ENCODE peak calls at places on chromosomes 7 and 10, in nine cellular contexts. Z is neuronal stem cell; I is NCI-H1694; X is activated naive CD4-positive, alpha-beta T cell treated with anti-CD3 and anti-CD28 coated beads, Interleukin-2, amount 50 U/mL, for 72 hours; W is cardiac septum; R is GM12865; F is activated naive CD8-positive, alpha-beta T cell treated with anti-CD3 and anti-CD28 coated beads for 36 hours; U is activated T-cell treated with anti-CD3 and anti-CD28 coated beads for 1 hour; Q is mucosa of gallbladder. B is an unnamed sample.

GRCh38 chr7:36280840-36281812 is 108.5 kb upstream of the ANLN start:
- DNase-seq in Z (no peak), I (peak; percentile 33), X (no peak), W (peak; percentile 89), R (peak; percentile 71), F (no peak), U (no peak), Q (peak; percentile 88), B (peak; percentile 76)

GRCh38 chr10:94760586-94761178 is 1.8 kb upstream of the CYP2C19 start:
- DNase-seq in Z (no peak), I (no peak), X (no peak), W (no peak), R (no peak), F (no peak), U (no peak), Q (no peak), B (no peak)

GRCh38 chr10:3452234-3452633 is 279.7 kb upstream of the PITRM1 start:
- DNase-seq in Z (no peak), I (no peak), X (no peak), W (no peak), R (peak; percentile 31), F (no peak), U (no peak), Q (no peak), B (no peak)

GRCh38 chr7:87218941-87219544 is 489 bp downstream of the TMEM243 start:
- DNase-seq in Z (peak; percentile 14), I (no peak), X (peak; percentile 63), W (peak; percentile 78), R (peak; percentile 83), F (peak; percentile 38), U (peak; percentile 15), Q (peak; percentile 47), B (peak; percentile 32)

GRCh38 chr10:60032723-60033122 is 126.4 kb upstream of the CCDC6 start:
- DNase-seq in Z (peak; percentile 6), I (peak; percentile 66), X (no peak), W (no peak), R (peak; percentile 75), F (peak; percentile 23), U (no peak), Q (peak; percentile 41), B (no peak)

GRCh38 chr10:48456361-48456804 is 148.5 kb downstream of the ARHGAP22 start:
- DNase-seq in Z (no peak), I (no peak), X (peak; percentile 34), W (peak; percentile 82), R (no peak), F (no peak), U (no peak), Q (peak; percentile 52), B (no peak)

GRCh38 chr7:98186452-98187137 is 24.6 kb upstream of the BHLHA15 start:
- DNase-seq in Z (no peak), I (no peak), X (no peak), W (no peak), R (no peak), F (no peak), U (no peak), Q (no peak), B (no peak)

GRCh38 chr7:116227678-116228239 is 17.4 kb downstream of the TES start:
- DNase-seq in Z (no peak), I (no peak), X (no peak), W (no peak), R (no peak), F (no peak), U (no peak), Q (no peak), B (no peak)

GRCh38 chr7:147052818-147053217 is 936.2 kb downstream of the CNTNAP2 start:
- DNase-seq in Z (no peak), I (no peak), X (no peak), W (no peak), R (no peak), F (no peak), U (no peak), Q (no peak), B (no peak)

GRCh38 chr10:70626056-70626455 is 23.5 kb upstream of the PRF1 start:
- DNase-seq in Z (no peak), I (no peak), X (no peak), W (no peak), R (no peak), F (no peak), U (no peak), Q (no peak), B (no peak)

GRCh38 chr7:149448961-149449360 is 11.9 kb downstream of the ZNF777 start:
- DNase-seq in Z (no peak), I (no peak), X (no peak), W (no peak), R (no peak), F (no peak), U (no peak), Q (no peak), B (no peak)

GRCh38 chr7:155426543-155427410 is 31.2 kb upstream of the EN2 start:
- DNase-seq in Z (no peak), I (no peak), X (no peak), W (no peak), R (no peak), F (no peak), U (no peak), Q (no peak), B (no peak)

GRCh38 chr7:24722386-24723177 is 34.7 kb downstream of the GSDME start:
- DNase-seq in Z (peak; percentile 29), I (peak; percentile 74), X (no peak), W (peak; percentile 75), R (no peak), F (no peak), U (no peak), Q (peak; percentile 40), B (peak; percentile 12)

GRCh38 chr7:112185005-112185834 is 21.0 kb downstream of the DOCK4 start:
- DNase-seq in Z (no peak), I (no peak), X (no peak), W (no peak), R (no peak), F (no peak), U (no peak), Q (no peak), B (no peak)

GRCh38 chr7:101162551-101163280 is 2.7 kb downstream of the VGF start:
- DNase-seq in Z (no peak), I (no peak), X (no peak), W (no peak), R (peak; percentile 79), F (peak; percentile 44), U (no peak), Q (no peak), B (peak; percentile 26)

GRCh38 chr10:31059323-31059722 is 27.7 kb upstream of the ZNF438 start:
- DNase-seq in Z (no peak), I (no peak), X (no peak), W (no peak), R (no peak), F (no peak), U (no peak), Q (no peak), B (no peak)

GRCh38 chr10:70255329-70256299 is 22.4 kb upstream of the PPA1 start:
- DNase-seq in Z (no peak), I (no peak), X (no peak), W (no peak), R (no peak), F (peak; percentile 19), U (peak; percentile 5), Q (no peak), B (no peak)

GRCh38 chr7:34453150-34453549 is 204.9 kb upstream of the NPSR1 start:
- DNase-seq in Z (no peak), I (no peak), X (no peak), W (no peak), R (no peak), F (no peak), U (no peak), Q (no peak), B (no peak)

GRCh38 chr10:31036209-31036608 is 4.5 kb upstream of the ZNF438 start:
- DNase-seq in Z (no peak), I (no peak), X (no peak), W (no peak), R (no peak), F (no peak), U (no peak), Q (no peak), B (no peak)

GRCh38 chr7:13197501-13197900 is 510.1 kb downstream of the ARL4A start:
- DNase-seq in Z (no peak), I (no peak), X (no peak), W (no peak), R (no peak), F (no peak), U (no peak), Q (no peak), B (no peak)

GRCh38 chr10:6920072-6921019 is 340.3 kb upstream of the PRKCQ start:
- DNase-seq in Z (peak; percentile 48), I (no peak), X (peak; percentile 75), W (peak; percentile 87), R (peak; percentile 84), F (peak; percentile 78), U (peak; percentile 66), Q (peak; percentile 65), B (peak; percentile 70)

GRCh38 chr7:99499356-99499712 is 747 bp downstream of the ZNF394 start:
- DNase-seq in Z (no peak), I (no peak), X (no peak), W (no peak), R (peak; percentile 41), F (no peak), U (no peak), Q (no peak), B (no peak)

GRCh38 chr7:105249216-105249615 is 139.5 kb downstream of the SRPK2 start:
- DNase-seq in Z (no peak), I (no peak), X (no peak), W (no peak), R (no peak), F (no peak), U (no peak), Q (no peak), B (no peak)

GRCh38 chr7:1290262-1291039 is 57.8 kb downstream of the UNCX start:
- DNase-seq in Z (no peak), I (peak; percentile 75), X (no peak), W (no peak), R (no peak), F (peak; percentile 20), U (no peak), Q (no peak), B (peak; percentile 52)

GRCh38 chr10:43295436-43295835 is 28.6 kb upstream of the RASGEF1A start:
- DNase-seq in Z (no peak), I (no peak), X (no peak), W (no peak), R (no peak), F (no peak), U (no peak), Q (no peak), B (no peak)

GRCh38 chr7:66575398-66575797 is 53.3 kb upstream of the KCTD7 start:
- DNase-seq in Z (no peak), I (no peak), X (no peak), W (no peak), R (no peak), F (no peak), U (no peak), Q (no peak), B (no peak)

GRCh38 chr7:94043299-94043698 is 39.1 kb upstream of the BET1 start:
- DNase-seq in Z (no peak), I (no peak), X (no peak), W (no peak), R (no peak), F (no peak), U (no peak), Q (no peak), B (no peak)

GRCh38 chr7:77995717-77996116 is 197.1 kb downstream of the PHTF2 start:
- DNase-seq in Z (no peak), I (no peak), X (no peak), W (no peak), R (no peak), F (no peak), U (no peak), Q (no peak), B (no peak)